ENCODE peak calls at places on chromosomes 16 and 17, in four cellular contexts. A, C, D and T are unnamed samples.

GRCh38 chr17:75869282-75870141 is 8.9 kb downstream of the TRIM47 start:
- DNase-seq in A (no peak), C (peak), D (no peak), T (no peak)

GRCh38 chr17:78892936-78893379 is 10.0 kb downstream of the CEP295NL start:
- DNase-seq in A (peak), C (no peak), D (no peak), T (no peak)

GRCh38 chr17:60134396-60135159 is 15.2 kb upstream of the CA4 start:
- DNase-seq in A (no peak), C (peak), D (no peak), T (no peak)

GRCh38 chr17:80527016-80527645 is 17.5 kb upstream of the RPTOR start:
- DNase-seq in A (no peak), C (no peak), D (no peak), T (no peak)

GRCh38 chr16:19980866-19981265 is 92.8 kb downstream of the GPR139 start:
- DNase-seq in A (no peak), C (peak), D (no peak), T (no peak)

GRCh38 chr16:72783716-72784320 is 264.1 kb downstream of the ZFHX3 start:
- DNase-seq in A (no peak), C (no peak), D (peak), T (no peak)

GRCh38 chr16:58346831-58347371 is 45.4 kb upstream of the GINS3 start:
- DNase-seq in A (no peak), C (no peak), D (no peak), T (no peak)

GRCh38 chr16:8716592-8716991 is 42.2 kb downstream of the ABAT start:
- DNase-seq in A (no peak), C (no peak), D (no peak), T (no peak)

GRCh38 chr16:24478401-24478800 is 61.0 kb upstream of the RBBP6 start:
- DNase-seq in A (no peak), C (no peak), D (no peak), T (no peak)

GRCh38 chr17:560379-560935 is 154.2 kb downstream of the VPS53 start:
- DNase-seq in A (no peak), C (no peak), D (no peak), T (no peak)
- TF ChIP-seq SPI1 in A (no peak), C (no peak), D (no peak), T (no peak)

GRCh38 chr16:2839650-2840450 is 9.7 kb downstream of the ZG16B start:
- DNase-seq in A (no peak), C (no peak), D (no peak), T (no peak)

GRCh38 chr16:2840914-2841313 is 10.8 kb downstream of the ZG16B start:
- DNase-seq in A (no peak), C (no peak), D (no peak), T (no peak)

GRCh38 chr16:2843526-2843925 is 13.4 kb downstream of the ZG16B start:
- DNase-seq in A (no peak), C (no peak), D (no peak), T (no peak)

GRCh38 chr16:2841606-2842339 is 11.7 kb downstream of the ZG16B start:
- DNase-seq in A (no peak), C (no peak), D (no peak), T (no peak)

GRCh38 chr16:2842340-2843000 is 12.4 kb downstream of the ZG16B start:
- DNase-seq in A (peak), C (peak), D (no peak), T (peak)
- TF ChIP-seq SPI1 in A (no peak), C (no peak), D (no peak), T (no peak)

DNA sequence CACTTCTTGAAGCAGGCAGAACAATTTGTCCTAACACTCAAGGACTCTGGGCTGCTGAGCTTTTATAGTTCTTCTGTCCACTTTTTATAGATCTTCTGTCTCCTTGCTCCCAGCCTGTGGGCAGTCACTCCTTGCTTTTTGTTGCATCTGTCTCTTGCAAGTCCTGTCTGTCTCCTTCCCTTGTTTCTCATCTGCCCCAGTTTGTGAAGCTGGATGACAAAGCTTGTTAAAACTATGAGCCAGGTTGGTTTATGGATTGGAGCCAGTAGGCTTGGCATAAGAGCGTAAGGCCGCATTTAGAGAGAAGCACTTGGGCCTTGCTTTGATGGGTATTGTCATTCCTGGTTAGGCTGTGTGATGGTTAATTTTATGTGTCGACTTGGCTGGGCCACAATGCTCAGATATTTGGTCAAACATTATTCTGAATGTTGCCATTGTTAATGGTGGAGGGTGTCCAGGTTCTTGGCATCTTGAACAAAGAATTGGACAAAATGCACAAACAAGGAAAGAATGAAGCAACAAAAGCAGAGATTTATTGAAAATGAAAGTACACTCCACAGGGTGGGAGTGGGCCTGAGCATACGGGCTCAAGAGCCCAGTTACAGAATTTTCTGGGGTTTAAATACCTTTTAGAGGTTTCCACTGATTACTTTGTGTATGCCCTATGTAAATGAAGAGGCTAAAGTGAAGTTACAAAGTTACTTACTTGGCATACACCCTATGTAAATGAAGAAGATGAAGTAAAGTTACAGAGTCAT is 7.9 kb upstream of the CPPED1 start:
- DNase-seq in A (no peak), C (no peak), D (no peak), T (no peak)
- TF ChIP-seq SPI1 in A (no peak), C (no peak), D (no peak), T (no peak)

DNA sequence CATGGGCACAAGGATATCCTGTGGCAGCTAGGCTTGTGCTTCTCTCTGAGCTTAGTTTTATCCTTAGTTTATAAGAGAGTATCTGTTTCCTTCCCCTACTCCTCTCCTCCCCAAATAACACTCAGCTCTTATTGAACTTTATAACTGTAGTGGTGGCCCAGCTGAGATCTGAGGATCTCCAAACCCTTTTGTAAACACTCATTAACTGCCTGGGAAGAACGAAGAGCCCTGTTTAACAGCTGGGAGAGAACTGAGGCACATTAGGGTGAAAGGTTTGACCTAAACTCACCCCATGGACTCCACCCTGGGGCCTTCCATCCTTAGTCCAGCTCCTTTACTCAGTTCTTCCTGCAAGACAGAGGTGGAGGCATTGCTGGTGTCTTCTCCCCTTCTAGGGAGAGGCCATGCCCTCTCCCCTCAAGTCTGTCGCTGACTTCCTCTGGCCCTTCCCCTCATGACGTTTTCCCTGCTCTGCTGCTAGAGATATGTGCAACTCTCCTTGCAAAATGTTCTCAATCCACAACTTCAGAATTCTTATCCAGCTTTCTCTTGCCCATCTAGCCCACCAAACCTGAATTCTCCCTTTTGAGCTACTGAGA is 1.2 kb upstream of the RARA start:
- DNase-seq in A (peak), C (no peak), D (no peak), T (no peak)
- TF ChIP-seq SPI1 in A (peak), C (peak), D (no peak), T (no peak)